ENCODE peak calls at places on chromosomes 12 and 14, in five cellular contexts. T is MG63; K is CD4-positive, alpha-beta T cell; V is NCI-H2029; I is caudate nucleus. S is an unnamed sample.

GRCh38 chr12:121050725-121051124 is 11.7 kb upstream of the OASL start:
- DNase-seq in T (no peak), K (no peak), V (no peak), I (no peak), S (no peak)

GRCh38 chr14:78863143-78863542 is 693.0 kb downstream of the NRXN3 start:
- DNase-seq in T (peak), K (no peak), V (no peak), I (no peak), S (no peak)

GRCh38 chr12:21940972-21941521 is at the start of gene ABCC9:
- DNase-seq in T (peak), K (no peak), V (no peak), I (no peak), S (no peak)

GRCh38 chr12:4806439-4807115 is 86.4 kb downstream of the GALNT8 start:
- DNase-seq in T (no peak), K (no peak), V (no peak), I (no peak), S (no peak)

GRCh38 chr12:85575115-85576096 is 260.8 kb downstream of the RASSF9 start:
- DNase-seq in T (peak), K (no peak), V (peak), I (no peak), S (no peak)

GRCh38 chr12:106240821-106241220 is 7.0 kb downstream of the CKAP4 start:
- DNase-seq in T (no peak), K (no peak), V (no peak), I (no peak), S (no peak)

GRCh38 chr12:95239216-95239615 is 21.6 kb downstream of the VEZT start:
- DNase-seq in T (no peak), K (no peak), V (no peak), I (no peak), S (no peak)

GRCh38 chr12:24470050-24470449 is 478.9 kb downstream of the BCAT1 start:
- DNase-seq in T (no peak), K (no peak), V (no peak), I (no peak), S (no peak)

GRCh38 chr12:106428379-106428778 is 70.8 kb downstream of the POLR3B start:
- DNase-seq in T (no peak), K (no peak), V (no peak), I (no peak), S (no peak)

GRCh38 chr14:92692822-92693226 is 55.6 kb downstream of the LGMN start:
- DNase-seq in T (peak), K (peak), V (peak), I (no peak), S (peak)

GRCh38 chr12:41365653-41366131 is 177.6 kb downstream of the PDZRN4 start:
- DNase-seq in T (no peak), K (no peak), V (peak), I (no peak), S (no peak)

GRCh38 chr12:103392722-103393121 is 103.0 kb downstream of the C12orf42 start:
- DNase-seq in T (no peak), K (no peak), V (no peak), I (no peak), S (no peak)

GRCh38 chr14:33516898-33517436 is 433.9 kb downstream of the EGLN3 start:
- DNase-seq in T (no peak), K (no peak), V (no peak), I (no peak), S (no peak)

GRCh38 chr12:22755629-22756028 is 130.7 kb downstream of the ETNK1 start:
- DNase-seq in T (no peak), K (no peak), V (no peak), I (no peak), S (no peak)

GRCh38 chr12:29283969-29284368 is 97.0 kb downstream of the ERGIC2 start:
- DNase-seq in T (no peak), K (no peak), V (no peak), I (no peak), S (no peak)

GRCh38 chr12:79886917-79887519 is 47.9 kb downstream of the PPP1R12A start:
- DNase-seq in T (no peak), K (no peak), V (peak), I (no peak), S (no peak)

GRCh38 chr12:120804428-120804827 is 78.8 kb downstream of the ACADS start:
- DNase-seq in T (no peak), K (no peak), V (no peak), I (no peak), S (no peak)

GRCh38 chr14:36271939-36272907 is 48.2 kb downstream of the MBIP start:
- DNase-seq in T (peak), K (no peak), V (no peak), I (no peak), S (no peak)

GRCh38 chr12:132545955-132546354 is 56.0 kb downstream of the FBRSL1 start:
- DNase-seq in T (no peak), K (no peak), V (no peak), I (no peak), S (no peak)

GRCh38 chr14:31263485-31264133 is 56.0 kb upstream of the HECTD1 start:
- DNase-seq in T (peak), K (no peak), V (no peak), I (no peak), S (no peak)

GRCh38 chr12:96585977-96586376 is 96.6 kb downstream of the CFAP54 start:
- DNase-seq in T (peak), K (no peak), V (no peak), I (no peak), S (no peak)

GRCh38 chr12:46354111-46354798 is 18.3 kb downstream of the SLC38A2 start:
- DNase-seq in T (no peak), K (no peak), V (no peak), I (no peak), S (no peak)

GRCh38 chr12:102634216-102634615 is 153.9 kb upstream of the IGF1 start:
- DNase-seq in T (no peak), K (no peak), V (no peak), I (no peak), S (no peak)

GRCh38 chr12:15899282-15899870 is 11.8 kb upstream of the DERA start:
- DNase-seq in T (no peak), K (no peak), V (no peak), I (no peak), S (no peak)

GRCh38 chr12:42958271-42958674 is 368.7 kb upstream of the PRICKLE1 start:
- DNase-seq in T (peak), K (no peak), V (no peak), I (no peak), S (no peak)